ENCODE peak calls at places on chromosomes 7 and 10, in ten cellular contexts. P is SJSA1; A is psoas muscle; H is HCT116; J is vagina; E is CD4-positive, CD25-positive, alpha-beta regulatory T cell; Z is body of pancreas; K is astrocyte; I is SK-N-SH; R is uterus. F is an unnamed sample.

GRCh38 chr10:9239298-9239697 is 1184.8 kb downstream of the GATA3 start:
- DNase-seq in R (no peak), Z (no peak), P (no peak), A (no peak), J (no peak), I (peak; percentile 73), E (no peak), K (peak; percentile 20), H (no peak), F (no peak)

GRCh38 chr7:149598721-149599308 is 101.2 kb upstream of the ZNF746 start:
- DNase-seq in P (no peak), Z (no peak), E (no peak), R (no peak), K (peak; percentile 7), H (peak; percentile 16), I (peak; percentile 51), J (no peak), A (no peak), F (no peak)

GRCh38 chr10:44975487-44976331 is 2.9 kb downstream of the DEPP1 start:
- DNase-seq in H (peak; percentile 23), K (peak; percentile 76), J (no peak), P (peak; percentile 84), R (peak; percentile 77), Z (peak; percentile 82), I (no peak), A (peak; percentile 66), E (no peak), F (peak; percentile 87)

GRCh38 chr7:100632951-100633717 is 8.2 kb downstream of the TFR2 start:
- DNase-seq in H (no peak), Z (no peak), I (peak; percentile 95), J (no peak), R (no peak), P (no peak), K (no peak), E (peak; percentile 48), A (peak; percentile 60), F (no peak)

GRCh38 chr7:130998993-130999602 is 265.1 kb upstream of the KLF14 start:
- DNase-seq in E (no peak), I (no peak), Z (no peak), K (peak; percentile 68), H (peak; percentile 90), P (peak; percentile 14), J (no peak), R (no peak), A (no peak), F (no peak)

GRCh38 chr7:14826426-14826825 is 76.1 kb downstream of the DGKB start:
- DNase-seq in K (no peak), P (no peak), J (no peak), H (no peak), Z (no peak), R (no peak), A (no peak), E (no peak), I (no peak), F (no peak)

GRCh38 chr7:18558503-18558902 is 63.0 kb downstream of the HDAC9 start:
- DNase-seq in P (peak; percentile 34), I (no peak), K (peak; percentile 68), A (no peak), R (no peak), H (no peak), Z (no peak), J (no peak), E (no peak), F (no peak)

GRCh38 chr10:90125966-90126600 is 424.7 kb downstream of the KIF20B start:
- DNase-seq in Z (no peak), P (no peak), H (no peak), K (peak; percentile 94), E (no peak), R (no peak), J (no peak), I (no peak), A (no peak), F (no peak)

GRCh38 chr10:50409965-50410811 is 158.9 kb upstream of the ASAH2 start:
- DNase-seq in P (peak; percentile 53), H (no peak), J (no peak), E (no peak), Z (no peak), K (peak; percentile 41), A (no peak), R (no peak), I (no peak), F (no peak)

GRCh38 chr7:23299770-23300300 is 696 bp downstream of the MALSU1 start:
- DNase-seq in E (no peak), Z (no peak), H (no peak), R (no peak), P (no peak), A (no peak), K (no peak), J (no peak), I (peak; percentile 56), F (no peak)

GRCh38 chr10:59271160-59271559 is 91.2 kb downstream of the FAM13C start:
- DNase-seq in J (no peak), E (no peak), R (no peak), Z (no peak), H (no peak), I (peak; percentile 33), K (no peak), A (no peak), P (no peak), F (no peak)

GRCh38 chr7:96997512-96998032 is 7.8 kb upstream of the DLX6 start:
- DNase-seq in I (no peak), R (no peak), K (no peak), Z (no peak), A (no peak), P (no peak), H (no peak), E (no peak), J (no peak), F (peak; percentile 19)

GRCh38 chr10:126921162-126921561 is 15.9 kb downstream of the DOCK1 start:
- DNase-seq in H (no peak), P (no peak), E (no peak), K (no peak), I (no peak), J (no peak), R (no peak), A (no peak), Z (no peak), F (no peak)

GRCh38 chr10:78255214-78255613 is 221.6 kb downstream of the RPS24 start:
- DNase-seq in J (no peak), Z (no peak), R (no peak), P (peak; percentile 43), A (no peak), H (no peak), K (no peak), E (no peak), I (no peak), F (no peak)
- H3K27ac ChIP-seq in J (no peak overlapping the region), Z (no peak overlapping the region), R (no peak overlapping the region), P (peak overlapping the region; percentile 98), A (no peak overlapping the region), H (no peak overlapping the region), K (peak overlapping the region; percentile 93), E (no peak overlapping the region), I (peak overlapping the region; percentile 96), F (no peak overlapping the region)

GRCh38 chr10:130300608-130301025 is 164.4 kb downstream of the GLRX3 start:
- DNase-seq in H (no peak), A (peak; percentile 87), I (no peak), Z (peak; percentile 47), J (no peak), K (no peak), P (no peak), R (no peak), E (peak; percentile 28), F (peak; percentile 90)

DNA sequence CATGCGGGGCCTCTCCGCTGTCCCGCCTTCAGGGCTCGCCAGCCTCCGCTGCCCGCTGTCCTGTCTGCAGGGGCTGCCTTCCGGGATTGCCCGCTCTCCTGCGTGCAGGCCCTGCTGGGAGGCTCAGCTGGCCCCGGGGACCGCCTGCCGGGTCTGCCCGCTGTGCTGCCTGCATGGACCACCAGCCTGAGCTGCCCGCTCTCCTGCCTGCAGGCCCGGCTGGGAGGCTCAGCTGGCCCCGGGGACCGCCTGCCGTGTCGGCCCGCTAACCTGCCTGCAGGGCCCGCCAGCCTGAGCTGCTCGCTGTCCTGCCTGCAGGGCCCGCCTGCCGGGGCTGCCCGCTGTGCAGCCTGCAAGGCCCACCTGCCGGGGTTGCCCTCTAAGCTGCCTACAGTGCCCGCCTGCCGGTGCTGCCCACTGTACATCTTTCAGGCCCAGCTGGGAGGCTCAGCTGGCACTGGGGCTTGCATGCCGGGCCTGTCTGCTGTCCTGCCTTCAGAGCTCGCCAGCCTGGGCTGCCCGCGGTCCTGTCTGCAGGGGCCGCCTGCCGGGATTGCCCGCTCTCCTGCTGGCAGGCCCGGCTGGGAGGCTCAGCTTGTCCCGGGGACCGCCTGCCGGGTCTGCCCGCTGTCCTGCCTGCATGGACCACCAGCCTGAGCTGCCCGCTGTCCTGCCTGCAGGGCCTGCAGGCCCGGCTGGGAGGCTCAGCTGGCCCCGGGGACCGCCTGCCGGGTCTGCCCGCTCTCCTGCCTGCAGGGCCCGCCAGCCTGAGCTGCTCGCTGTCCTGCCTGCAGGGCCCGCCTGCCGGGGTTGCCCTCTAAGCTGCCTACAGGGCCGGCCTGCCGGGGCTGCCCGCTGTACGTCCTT is 165.1 kb downstream of the GLRX3 start:
- DNase-seq in H (no peak), J (no peak), Z (peak; percentile 66), K (no peak), I (no peak), P (no peak), E (peak; percentile 20), R (no peak), A (peak; percentile 90), F (peak; percentile 95)
- H3K9me3 ChIP-seq in H (no peaks in the 10 kb centered on the region), J (peaks cover 5% of the 10 kb centered on the region), Z (no peaks in the 10 kb centered on the region), K (peaks cover 10% of the 10 kb centered on the region), I (no peaks in the 10 kb centered on the region), P (peaks cover 12% of the 10 kb centered on the region), E (peaks cover 29% of the 10 kb centered on the region), R (no peaks in the 10 kb centered on the region), A (peaks cover 23% of the 10 kb centered on the region), F (peaks cover 49% of the 10 kb centered on the region)

DNA sequence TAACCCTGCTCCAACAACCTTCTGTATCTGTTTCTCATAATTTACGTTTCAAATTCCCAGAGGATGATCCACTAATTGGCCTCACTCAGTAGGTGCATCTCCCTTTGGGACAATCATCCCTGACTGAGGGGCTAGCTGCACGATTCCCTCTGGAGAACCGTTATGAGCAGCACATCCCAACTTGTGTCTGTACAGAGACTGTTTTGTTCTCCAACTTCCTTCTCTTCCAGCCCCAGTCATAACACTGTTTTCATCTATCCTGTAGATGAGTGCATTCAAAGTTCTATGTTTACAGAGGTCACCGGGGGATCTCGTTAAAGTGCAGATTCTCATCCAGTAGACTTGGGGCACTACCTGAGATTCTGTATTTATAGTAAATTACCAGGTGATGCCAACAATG is 187.2 kb downstream of the REEP3 start:
- DNase-seq in Z (no peak), H (no peak), K (no peak), I (no peak), J (no peak), P (no peak), A (no peak), R (no peak), E (no peak), F (no peak)
- H3K27ac ChIP-seq in Z (no peak overlapping the region), H (no peak overlapping the region), K (peak overlapping the region; percentile 83), I (peak overlapping the region; percentile 97), J (peak overlapping the region; percentile 64), P (peak overlapping the region; percentile 29), A (peak overlapping the region; percentile 74), R (peak overlapping the region; percentile 71), E (no peak overlapping the region), F (no peak overlapping the region)

DNA sequence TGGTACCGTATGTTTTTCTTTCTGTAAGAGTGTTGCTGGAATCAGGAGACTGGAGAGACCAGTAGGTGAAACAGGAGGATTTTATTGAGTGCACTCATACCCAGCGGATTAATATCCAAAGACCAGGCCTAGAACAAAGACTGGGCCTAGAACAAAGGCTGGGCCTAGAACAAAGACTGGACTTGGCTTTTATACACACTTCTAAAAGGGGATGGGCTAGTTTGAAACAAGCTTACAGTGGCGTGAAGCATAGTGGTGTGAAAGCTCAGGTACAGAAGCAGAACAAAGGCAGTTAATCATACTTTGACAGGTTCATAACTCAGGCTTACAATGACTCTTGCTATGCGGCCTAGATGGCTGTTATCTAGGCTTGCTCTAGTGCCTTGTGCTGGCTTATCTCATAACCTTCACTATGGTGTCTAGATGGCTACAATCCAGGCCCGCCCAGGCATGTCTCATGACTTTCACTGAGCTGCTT is 67.7 kb downstream of the TRIM24 start:
- DNase-seq in P (no peak), A (no peak), K (peak; percentile 10), J (no peak), H (peak; percentile 31), Z (no peak), I (no peak), R (no peak), E (no peak), F (no peak)
- H3K9me3 ChIP-seq in P (peaks cover 13% of the 10 kb centered on the region), A (peaks cover 27% of the 10 kb centered on the region), K (peaks cover 7% of the 10 kb centered on the region), J (peaks cover 17% of the 10 kb centered on the region), H (peaks cover 9% of the 10 kb centered on the region), Z (no peaks in the 10 kb centered on the region), I (peaks cover 23% of the 10 kb centered on the region), R (peaks cover 18% of the 10 kb centered on the region), E (peaks cover 33% of the 10 kb centered on the region), F (peaks cover 9% of the 10 kb centered on the region)